ENCODE peak calls at places on chromosomes 13 and 19, in five cellular contexts. K is natural killer cell, V is WTC11, J is endothelial cell, S is keratinocyte. W is an unnamed sample.

GRCh38 chr13:113005076-113005865 is 36.3 kb downstream of the MCF2L start:
- DNase-seq in K (peak), V (no peak), S (no peak), J (no peak), W (no peak)

GRCh38 chr13:87975035-87975434 is 303.9 kb downstream of the SLITRK5 start:
- DNase-seq in S (no peak), V (no peak), J (no peak), K (no peak), W (no peak)

GRCh38 chr19:1045247-1045603 is 5.3 kb downstream of the ABCA7 start:
- DNase-seq in V (peak), J (no peak), S (no peak), K (peak), W (no peak)

GRCh38 chr19:16894080-16894479 is 5.3 kb downstream of the F2RL3 start:
- DNase-seq in S (no peak), V (no peak), K (no peak), J (no peak), W (no peak)

GRCh38 chr13:98105929-98106336 is 37.0 kb upstream of the FARP1 start:
- DNase-seq in V (no peak), K (no peak), S (no peak), J (no peak), W (no peak)

GRCh38 chr13:33751151-33751550 is 66.8 kb upstream of the RFC3 start:
- DNase-seq in K (no peak), V (no peak), S (no peak), J (no peak), W (no peak)

GRCh38 chr13:105702441-105702840 is 833.0 kb downstream of the EFNB2 start:
- DNase-seq in V (no peak), K (no peak), S (no peak), J (no peak), W (no peak)

GRCh38 chr13:48733739-48734329 is 80.1 kb downstream of the CYSLTR2 start:
- DNase-seq in J (no peak), S (no peak), V (no peak), K (no peak), W (no peak)

GRCh38 chr19:35257113-35257461 is 8.3 kb downstream of the LSR start:
- DNase-seq in K (peak), V (peak), J (no peak), S (no peak), W (no peak)

GRCh38 chr19:47231215-47232054 is 436 bp upstream of the BBC3 start:
- DNase-seq in J (peak), V (peak), S (no peak), K (peak), W (peak)

GRCh38 chr19:47229674-47230121 is 1.3 kb downstream of the BBC3 start:
- DNase-seq in J (no peak), S (no peak), V (no peak), K (no peak), W (no peak)

GRCh38 chr19:47230921-47231214 is at the start of gene BBC3:
- DNase-seq in K (no peak), S (no peak), J (no peak), V (no peak), W (no peak)

GRCh38 chr19:47228937-47229673 is 1.9 kb downstream of the BBC3 start:
- DNase-seq in K (peak), J (no peak), V (no peak), S (no peak), W (no peak)

GRCh38 chr19:47230122-47230920 is 678 bp downstream of the BBC3 start:
- DNase-seq in V (peak), S (no peak), J (peak), K (peak), W (peak)
- TF ChIP-seq CTCF in V (peak), S (peak), J (peak), K (peak), W (peak)

GRCh38 chr13:80475718-80476117 is 134.8 kb upstream of the SPRY2 start:
- DNase-seq in V (no peak), J (no peak), K (no peak), S (no peak), W (no peak)
- TF ChIP-seq CTCF in V (no peak), J (no peak), K (no peak), S (no peak), W (no peak)

GRCh38 chr19:29590278-29590677 is 15.8 kb upstream of the POP4 start:
- DNase-seq in S (no peak), J (peak), K (no peak), V (no peak), W (no peak)
- TF ChIP-seq CTCF in S (no peak), J (no peak), K (no peak), V (no peak), W (no peak)

DNA sequence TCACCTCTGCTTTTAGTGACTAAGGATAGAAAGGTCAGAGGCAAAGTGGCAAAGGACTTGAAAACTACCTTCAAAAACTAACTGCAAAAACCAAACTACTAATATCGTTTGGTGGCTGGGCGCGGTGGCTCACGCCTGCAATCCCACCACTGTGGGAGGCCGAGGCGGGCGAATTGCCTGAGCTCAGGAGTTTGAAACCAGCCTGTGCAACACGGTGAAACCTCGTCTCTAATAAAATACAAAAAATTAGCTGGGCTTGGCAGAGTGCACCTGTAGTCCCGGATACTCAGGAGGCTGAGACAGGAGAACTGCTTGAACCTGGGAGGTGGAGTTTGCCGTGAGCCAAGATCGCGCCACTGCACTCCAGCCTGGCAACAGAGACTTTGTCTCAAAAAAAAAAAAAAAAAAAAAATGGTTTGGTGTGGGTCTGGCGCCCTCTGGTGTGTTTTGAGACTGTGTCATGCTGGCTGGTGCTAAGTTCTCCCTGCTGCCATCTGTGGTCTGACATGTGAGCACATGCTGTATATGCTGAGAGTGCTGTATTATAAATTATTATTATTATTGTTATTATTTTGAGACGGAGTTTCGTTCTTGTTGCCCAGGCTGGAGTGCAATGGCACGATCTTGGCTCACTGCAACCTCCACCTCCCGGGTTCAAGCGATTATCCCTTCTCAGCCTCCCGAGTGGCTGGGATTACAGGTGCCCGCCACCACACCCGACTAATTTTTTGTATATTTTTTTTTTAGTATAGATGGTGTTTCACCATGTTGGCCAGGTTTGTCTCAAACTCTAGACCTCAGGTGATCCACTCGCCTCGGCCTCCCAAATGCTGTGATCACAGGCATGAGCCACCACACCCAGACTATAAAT is 36.0 kb upstream of the RNF17 start:
- DNase-seq in K (peak), S (peak), J (peak), V (peak), W (peak)
- TF ChIP-seq CTCF in K (peak), S (peak), J (peak), V (peak), W (peak)

DNA sequence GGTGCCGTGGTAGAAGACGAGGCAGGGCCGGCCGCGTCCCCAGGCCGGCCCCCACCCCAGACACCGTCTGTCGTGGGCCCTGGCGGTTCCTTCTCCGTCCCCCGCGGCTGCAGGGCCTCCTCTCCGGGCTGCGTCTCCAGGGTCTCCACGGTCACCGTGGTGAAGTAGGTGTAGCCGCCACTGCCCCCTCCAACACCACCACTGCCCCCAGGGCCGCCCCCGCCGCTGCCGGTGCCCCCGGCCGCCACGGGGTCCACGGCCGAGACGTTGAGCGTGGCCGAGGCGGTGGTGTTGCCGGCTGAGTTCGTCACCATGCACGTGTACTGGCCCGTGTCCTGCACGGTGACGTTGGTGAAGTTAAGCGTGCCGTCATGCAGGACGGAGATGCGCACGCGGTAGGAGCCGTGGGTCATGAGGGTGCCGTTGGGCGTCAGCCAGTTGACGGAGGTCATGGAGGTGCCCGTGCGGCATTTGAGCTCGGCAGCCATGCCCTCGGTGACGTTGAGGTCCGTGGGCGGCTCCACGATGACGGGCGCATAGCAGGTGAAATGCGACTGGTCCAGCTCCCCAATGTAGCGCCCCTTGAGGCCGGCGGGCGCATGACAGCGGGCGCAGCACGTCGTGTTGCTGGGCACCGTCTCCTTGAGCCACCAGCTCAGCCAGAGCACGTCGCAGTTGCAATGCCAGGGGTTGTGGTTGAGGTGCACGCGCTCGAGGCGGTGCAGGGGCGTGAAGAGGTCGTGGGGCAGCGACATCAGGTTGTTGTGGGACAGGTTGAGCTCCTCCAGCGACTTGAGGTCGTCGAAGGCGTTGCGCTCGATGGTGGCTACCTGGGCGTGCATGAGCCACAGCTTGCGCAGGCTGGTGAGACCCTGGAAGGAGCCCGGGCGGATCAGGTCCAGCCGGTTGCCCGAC is 4.6 kb upstream of the ASPDH start:
- DNase-seq in J (no peak), K (no peak), S (no peak), V (peak), W (no peak)
- TF ChIP-seq CTCF in J (no peak), K (no peak), S (peak), V (peak), W (peak)

DNA sequence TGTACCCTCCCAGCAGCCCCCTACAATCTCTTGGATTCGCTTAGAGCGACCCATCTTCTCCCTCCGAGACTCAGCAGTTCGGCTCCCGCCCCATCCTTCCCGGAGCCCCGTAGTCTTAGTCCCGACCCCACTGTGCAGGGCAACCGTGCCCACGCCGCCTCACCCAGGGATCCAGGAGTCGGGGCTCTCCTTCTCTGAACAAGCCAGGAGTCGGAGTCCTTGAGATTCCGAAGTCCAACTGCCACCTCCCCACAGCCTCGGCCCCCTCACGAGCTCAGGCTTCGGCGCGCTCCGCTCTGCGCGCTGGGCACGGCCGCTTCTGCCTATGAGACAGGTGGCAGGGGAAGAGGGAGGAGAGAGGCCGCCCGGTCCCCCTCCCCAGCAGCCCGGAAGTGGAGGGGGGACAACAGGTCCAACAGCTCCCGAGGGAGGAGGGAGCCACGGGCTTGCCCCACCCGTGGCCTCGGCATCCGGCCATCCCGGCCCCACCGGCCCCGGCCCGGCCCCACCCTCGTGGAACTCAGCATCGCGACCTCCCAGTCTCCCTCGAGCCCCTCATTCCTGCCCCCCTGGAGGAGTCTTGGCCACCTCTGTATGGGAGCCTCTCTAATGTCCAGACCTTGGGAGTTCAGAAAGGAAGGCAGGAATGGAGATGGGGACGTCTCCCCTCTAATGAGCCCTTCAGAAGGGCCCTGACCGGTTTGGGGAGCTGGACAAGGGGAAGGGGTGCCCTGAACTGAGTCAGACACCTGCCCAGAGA is at the start of gene PHLDB3:
- DNase-seq in V (peak), K (no peak), J (no peak), S (no peak), W (no peak)
- TF ChIP-seq CTCF in V (no peak), K (no peak), J (no peak), S (no peak), W (no peak)

GRCh38 chr19:6372594-6373095 is at the start of gene ALKBH7:
- DNase-seq in S (peak), J (peak), V (peak), K (peak), W (peak)
- TF ChIP-seq CTCF in S (no peak), J (no peak), V (no peak), K (no peak), W (no peak)

GRCh38 chr19:40933025-40933424 is 51.0 kb upstream of the CYP2A7 start:
- DNase-seq in K (no peak), V (peak), S (no peak), J (no peak), W (no peak)
- TF ChIP-seq CTCF in K (no peak), V (no peak), S (peak), J (no peak), W (no peak)

GRCh38 chr19:33771308-33772101 is 25.2 kb upstream of the KCTD15 start:
- DNase-seq in S (no peak), K (peak), V (peak), J (peak), W (peak)
- TF ChIP-seq CTCF in S (peak), K (peak), V (peak), J (peak), W (peak)

DNA sequence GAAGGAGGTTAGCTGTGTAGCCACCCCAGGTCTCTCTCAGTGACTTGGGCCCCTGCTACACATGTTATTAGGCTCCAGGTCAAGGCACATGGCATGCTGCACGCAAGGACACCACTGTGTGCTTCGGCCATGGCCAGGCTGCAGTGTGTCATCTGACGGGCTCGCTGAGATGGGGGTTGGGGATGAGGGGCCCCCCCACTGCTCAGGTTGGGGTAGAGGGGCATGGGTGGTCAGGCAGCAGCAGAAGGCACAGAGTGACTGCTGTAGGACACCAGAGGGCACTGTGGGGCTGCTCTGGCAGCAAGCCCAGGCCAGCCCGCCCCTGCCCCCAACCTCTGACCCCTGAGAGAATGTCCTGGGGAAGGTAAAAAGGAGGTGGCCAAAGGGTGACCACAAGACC is 32.2 kb upstream of the ISYNA1 start:
- DNase-seq in K (no peak), J (peak), V (peak), S (no peak), W (peak)
- TF ChIP-seq CTCF in K (no peak), J (no peak), V (peak), S (peak), W (peak)